ENCODE peak calls at places on chromosome 16, in five cellular contexts. One of them, this sample, is unnamed.

GRCh38 chr16:80171746-80172145 is 369.0 kb upstream of the DYNLRB2 start:
- DNase-seq in HEK293T: no peak
- DNase-seq in stimulated activated CD4-positive, alpha-beta T cell treated with anti-CD3 and anti-CD28 coated beads, Interleukin-1b, Interleukin-23, amount 100 ng/mL, for 24 hours: no peak
- DNase-seq in GM20000: no peak
- DNase-seq in NCI-H345: no peak
- DNase-seq in this sample: no peak

GRCh38 chr16:20637247-20637646 is 60.2 kb downstream of the ACSM1 start:
- DNase-seq in stimulated activated CD4-positive, alpha-beta T cell treated with anti-CD3 and anti-CD28 coated beads, Interleukin-1b, Interleukin-23, amount 100 ng/mL, for 24 hours: no peak
- DNase-seq in GM20000: no peak
- DNase-seq in HEK293T: no peak
- DNase-seq in NCI-H345: no peak
- DNase-seq in this sample: no peak

GRCh38 chr16:10871157-10871991 is 5.6 kb upstream of the CIITA start:
- DNase-seq in GM20000: peak
- DNase-seq in HEK293T: no peak
- DNase-seq in stimulated activated CD4-positive, alpha-beta T cell treated with anti-CD3 and anti-CD28 coated beads, Interleukin-1b, Interleukin-23, amount 100 ng/mL, for 24 hours: peak
- DNase-seq in NCI-H345: no peak
- DNase-seq in this sample: no peak

GRCh38 chr16:84687715-84688114 is 12.1 kb upstream of the USP10 start:
- DNase-seq in stimulated activated CD4-positive, alpha-beta T cell treated with anti-CD3 and anti-CD28 coated beads, Interleukin-1b, Interleukin-23, amount 100 ng/mL, for 24 hours: no peak
- DNase-seq in NCI-H345: no peak
- DNase-seq in HEK293T: no peak
- DNase-seq in GM20000: peak
- DNase-seq in this sample: no peak

GRCh38 chr16:21301168-21301894 is 23.2 kb upstream of the CRYM start:
- DNase-seq in NCI-H345: peak
- DNase-seq in HEK293T: peak
- DNase-seq in GM20000: peak
- DNase-seq in stimulated activated CD4-positive, alpha-beta T cell treated with anti-CD3 and anti-CD28 coated beads, Interleukin-1b, Interleukin-23, amount 100 ng/mL, for 24 hours: peak
- DNase-seq in this sample: peak

GRCh38 chr16:1377406-1378010 is 25.8 kb downstream of the GNPTG start:
- DNase-seq in stimulated activated CD4-positive, alpha-beta T cell treated with anti-CD3 and anti-CD28 coated beads, Interleukin-1b, Interleukin-23, amount 100 ng/mL, for 24 hours: no peak
- DNase-seq in GM20000: no peak
- DNase-seq in HEK293T: no peak
- DNase-seq in NCI-H345: no peak
- DNase-seq in this sample: no peak

GRCh38 chr16:48609453-48610023 is 442 bp downstream of the N4BP1 start:
- DNase-seq in HEK293T: peak
- DNase-seq in NCI-H345: peak
- DNase-seq in GM20000: no peak
- DNase-seq in stimulated activated CD4-positive, alpha-beta T cell treated with anti-CD3 and anti-CD28 coated beads, Interleukin-1b, Interleukin-23, amount 100 ng/mL, for 24 hours: no peak
- DNase-seq in this sample: no peak

GRCh38 chr16:27450836-27451341 is 48.9 kb downstream of the IL21R start:
- DNase-seq in HEK293T: no peak
- DNase-seq in stimulated activated CD4-positive, alpha-beta T cell treated with anti-CD3 and anti-CD28 coated beads, Interleukin-1b, Interleukin-23, amount 100 ng/mL, for 24 hours: no peak
- DNase-seq in NCI-H345: no peak
- DNase-seq in GM20000: no peak
- DNase-seq in this sample: no peak

GRCh38 chr16:80259289-80259805 is 281.4 kb upstream of the DYNLRB2 start:
- DNase-seq in HEK293T: no peak
- DNase-seq in stimulated activated CD4-positive, alpha-beta T cell treated with anti-CD3 and anti-CD28 coated beads, Interleukin-1b, Interleukin-23, amount 100 ng/mL, for 24 hours: no peak
- DNase-seq in GM20000: no peak
- DNase-seq in NCI-H345: no peak
- DNase-seq in this sample: no peak

GRCh38 chr16:87496101-87496801 is 3.4 kb upstream of the ZCCHC14 start:
- DNase-seq in HEK293T: no peak
- DNase-seq in NCI-H345: no peak
- DNase-seq in stimulated activated CD4-positive, alpha-beta T cell treated with anti-CD3 and anti-CD28 coated beads, Interleukin-1b, Interleukin-23, amount 100 ng/mL, for 24 hours: no peak
- DNase-seq in GM20000: peak
- DNase-seq in this sample: no peak

GRCh38 chr16:19757762-19758595 is 39.9 kb downstream of the IQCK start:
- DNase-seq in stimulated activated CD4-positive, alpha-beta T cell treated with anti-CD3 and anti-CD28 coated beads, Interleukin-1b, Interleukin-23, amount 100 ng/mL, for 24 hours: no peak
- DNase-seq in HEK293T: no peak
- DNase-seq in NCI-H345: no peak
- DNase-seq in GM20000: no peak
- DNase-seq in this sample: no peak

GRCh38 chr16:88703486-88704309 is 2.5 kb downstream of the RNF166 start:
- DNase-seq in HEK293T: no peak
- DNase-seq in NCI-H345: no peak
- DNase-seq in stimulated activated CD4-positive, alpha-beta T cell treated with anti-CD3 and anti-CD28 coated beads, Interleukin-1b, Interleukin-23, amount 100 ng/mL, for 24 hours: peak
- DNase-seq in GM20000: no peak
- DNase-seq in this sample: peak

GRCh38 chr16:75206749-75207451 is at the start of gene CTRB2:
- DNase-seq in HEK293T: no peak
- DNase-seq in stimulated activated CD4-positive, alpha-beta T cell treated with anti-CD3 and anti-CD28 coated beads, Interleukin-1b, Interleukin-23, amount 100 ng/mL, for 24 hours: no peak
- DNase-seq in GM20000: peak
- DNase-seq in NCI-H345: no peak
- DNase-seq in this sample: no peak

GRCh38 chr16:56372013-56372634 is 53.2 kb downstream of the AMFR start:
- DNase-seq in GM20000: no peak
- DNase-seq in stimulated activated CD4-positive, alpha-beta T cell treated with anti-CD3 and anti-CD28 coated beads, Interleukin-1b, Interleukin-23, amount 100 ng/mL, for 24 hours: no peak
- DNase-seq in HEK293T: no peak
- DNase-seq in NCI-H345: no peak
- DNase-seq in this sample: no peak

This sample was measured in naive thymus-derived CD4-positive, alpha-beta T cell.